ENCODE peak calls at places on chromosomes 11 and 22, in nine cellular contexts. K, V, D, B, F, P, Z, E and Q are unnamed samples.

GRCh38 chr11:77211594-77212251 is 83.7 kb downstream of the MYO7A start:
- DNase-seq in K (no peak), V (no peak), D (no peak), B (no peak), F (no peak), P (no peak), Z (no peak), E (no peak), Q (no peak)

GRCh38 chr11:57639321-57640067 is 10.2 kb downstream of the YPEL4 start:
- DNase-seq in K (no peak), V (no peak), D (no peak), B (no peak), F (no peak), P (no peak), Z (no peak), E (peak), Q (peak)

GRCh38 chr11:74022541-74022940 is 13.7 kb upstream of the UCP3 start:
- DNase-seq in K (no peak), V (no peak), D (no peak), B (no peak), F (no peak), P (no peak), Z (no peak), E (no peak), Q (no peak)

GRCh38 chr11:118845369-118845768 is 38.3 kb upstream of the CXCR5 start:
- DNase-seq in K (no peak), V (no peak), D (no peak), B (no peak), F (peak), P (no peak), Z (no peak), E (peak), Q (no peak)

GRCh38 chr11:113514856-113515255 is 39.7 kb upstream of the DRD2 start:
- DNase-seq in K (no peak), V (no peak), D (no peak), B (no peak), F (peak), P (no peak), Z (no peak), E (no peak), Q (no peak)

GRCh38 chr11:121385693-121386092 is 66.4 kb upstream of the SORL1 start:
- DNase-seq in K (no peak), V (no peak), D (no peak), B (no peak), F (no peak), P (no peak), Z (no peak), E (no peak), Q (no peak)

GRCh38 chr11:29306527-29306926 is 710.3 kb downstream of the KCNA4 start:
- DNase-seq in K (no peak), V (no peak), D (no peak), B (no peak), F (peak), P (peak), Z (no peak), E (peak), Q (no peak)

GRCh38 chr11:45805305-45806071 is 539 bp downstream of the SLC35C1 start:
- DNase-seq in K (no peak), V (no peak), D (no peak), B (peak), F (peak), P (no peak), Z (no peak), E (peak), Q (no peak)

GRCh38 chr11:109747839-109748238 is 325.8 kb downstream of the C11orf87 start:
- DNase-seq in K (no peak), V (no peak), D (no peak), B (no peak), F (no peak), P (no peak), Z (no peak), E (no peak), Q (no peak)

GRCh38 chr22:21444701-21445436 is 22.3 kb upstream of the TMEM191C start:
- DNase-seq in K (no peak), V (no peak), D (no peak), B (no peak), F (no peak), P (no peak), Z (no peak), E (no peak), Q (no peak)

GRCh38 chr11:73995731-73996130 is 13.1 kb upstream of the UCP2 start:
- DNase-seq in K (no peak), V (no peak), D (peak), B (no peak), F (no peak), P (no peak), Z (no peak), E (no peak), Q (no peak)

GRCh38 chr11:105202844-105203548 is 63.4 kb upstream of the CARD18 start:
- DNase-seq in K (no peak), V (no peak), D (no peak), B (no peak), F (no peak), P (no peak), Z (no peak), E (peak), Q (no peak)

GRCh38 chr11:28657378-28658030 is 549.3 kb downstream of the METTL15 start:
- DNase-seq in K (no peak), V (no peak), D (no peak), B (no peak), F (peak), P (no peak), Z (no peak), E (peak), Q (no peak)

GRCh38 chr11:94030059-94030458 is 8.9 kb downstream of the HEPHL1 start:
- DNase-seq in K (no peak), V (no peak), D (no peak), B (no peak), F (peak), P (no peak), Z (no peak), E (no peak), Q (no peak)

GRCh38 chr22:23414727-23415489 is 165.2 kb downstream of the IGLL1 start:
- DNase-seq in K (no peak), V (no peak), D (no peak), B (no peak), F (no peak), P (no peak), Z (no peak), E (no peak), Q (no peak)

GRCh38 chr22:42686756-42687491 is 33.7 kb downstream of the A4GALT start:
- DNase-seq in K (no peak), V (no peak), D (no peak), B (no peak), F (no peak), P (no peak), Z (no peak), E (no peak), Q (no peak)

GRCh38 chr11:40797981-40798380 is 661.5 kb downstream of the LRRC4C start:
- DNase-seq in K (no peak), V (no peak), D (no peak), B (no peak), F (peak), P (no peak), Z (no peak), E (no peak), Q (no peak)

GRCh38 chr22:24751518-24751917 is 23.0 kb downstream of the PIWIL3 start:
- DNase-seq in K (no peak), V (no peak), D (no peak), B (no peak), F (peak), P (no peak), Z (no peak), E (no peak), Q (no peak)

GRCh38 chr22:23700706-23701105 is 9.9 kb downstream of the RGL4 start:
- DNase-seq in K (no peak), V (no peak), D (no peak), B (no peak), F (peak), P (no peak), Z (no peak), E (peak), Q (no peak)

GRCh38 chr11:22467248-22467647 is 129.1 kb downstream of the SLC17A6 start:
- DNase-seq in K (no peak), V (no peak), D (no peak), B (no peak), F (no peak), P (no peak), Z (no peak), E (peak), Q (no peak)

GRCh38 chr11:18312663-18313420 is 9.1 kb downstream of the HPS5 start:
- DNase-seq in K (no peak), V (no peak), D (no peak), B (no peak), F (peak), P (peak), Z (no peak), E (peak), Q (no peak)

GRCh38 chr11:24386551-24387404 is 110.1 kb upstream of the LUZP2 start:
- DNase-seq in K (peak), V (peak), D (no peak), B (no peak), F (peak), P (peak), Z (peak), E (peak), Q (no peak)

GRCh38 chr11:35944503-35945136 is 758 bp downstream of the LDLRAD3 start:
- DNase-seq in K (no peak), V (no peak), D (no peak), B (peak), F (no peak), P (no peak), Z (no peak), E (peak), Q (no peak)

GRCh38 chr11:69620663-69621290 is 20.2 kb upstream of the CCND1 start:
- DNase-seq in K (no peak), V (no peak), D (no peak), B (no peak), F (peak), P (no peak), Z (no peak), E (no peak), Q (no peak)

GRCh38 chr11:833849-834311 is 1.1 kb downstream of the CD151 start:
- DNase-seq in K (no peak), V (no peak), D (no peak), B (no peak), F (peak), P (no peak), Z (no peak), E (no peak), Q (no peak)

GRCh38 chr11:112023104-112023503 is 2.1 kb upstream of the DLAT start:
- DNase-seq in K (no peak), V (no peak), D (no peak), B (no peak), F (no peak), P (no peak), Z (no peak), E (no peak), Q (no peak)

GRCh38 chr11:118921121-118921928 is 4.4 kb downstream of the BCL9L start:
- DNase-seq in K (no peak), V (peak), D (no peak), B (peak), F (peak), P (no peak), Z (no peak), E (peak), Q (no peak)

GRCh38 chr11:67648140-67648795 is 2.3 kb downstream of the ACY3 start:
- DNase-seq in K (no peak), V (peak), D (peak), B (no peak), F (no peak), P (no peak), Z (peak), E (no peak), Q (peak)

GRCh38 chr11:41039592-41039991 is 419.9 kb downstream of the LRRC4C start:
- DNase-seq in K (no peak), V (no peak), D (no peak), B (no peak), F (no peak), P (no peak), Z (no peak), E (no peak), Q (no peak)